ENCODE peak calls at places on chromosomes 2 and 18, in five cellular contexts. One of them, this sample, is unnamed. For H3K4me1, the result is how much of the 10 kb centered on the place peaks cover.

GRCh38 chr2:66443977-66444855 is 9.3 kb downstream of the MEIS1 start:
- DNase-seq in A549: no peak
- DNase-seq in HepG2: no peak
- DNase-seq in sigmoid colon: peak
- DNase-seq in stomach: no peak
- DNase-seq in this sample: no peak

GRCh38 chr2:233130481-233130970 is 70.4 kb downstream of the INPP5D start:
- DNase-seq in HepG2: no peak
- DNase-seq in A549: no peak
- DNase-seq in sigmoid colon: no peak
- DNase-seq in stomach: no peak
- DNase-seq in this sample: no peak

GRCh38 chr2:140734992-140735391 is 1395.8 kb downstream of the LRP1B start:
- DNase-seq in HepG2: no peak
- DNase-seq in stomach: no peak
- DNase-seq in sigmoid colon: no peak
- DNase-seq in A549: no peak
- DNase-seq in this sample: no peak

GRCh38 chr2:16625201-16625729 is 40.4 kb downstream of the CYRIA start:
- DNase-seq in sigmoid colon: no peak
- DNase-seq in A549: no peak
- DNase-seq in stomach: no peak
- DNase-seq in HepG2: no peak
- DNase-seq in this sample: peak

GRCh38 chr18:9993846-9994660 is 80.2 kb downstream of the VAPA start:
- DNase-seq in stomach: no peak
- DNase-seq in HepG2: no peak
- DNase-seq in sigmoid colon: no peak
- DNase-seq in A549: no peak
- DNase-seq in this sample: no peak

GRCh38 chr2:52396836-52397235 is 1364.9 kb upstream of the NRXN1 start:
- DNase-seq in sigmoid colon: no peak
- DNase-seq in HepG2: no peak
- DNase-seq in stomach: no peak
- DNase-seq in A549: no peak
- DNase-seq in this sample: no peak

GRCh38 chr18:79204889-79205807 is 136.0 kb downstream of the ATP9B start:
- DNase-seq in stomach: no peak
- DNase-seq in sigmoid colon: no peak
- DNase-seq in HepG2: no peak
- DNase-seq in A549: no peak
- DNase-seq in this sample: no peak

GRCh38 chr2:235527806-235528480 is 34.1 kb downstream of the AGAP1 start:
- DNase-seq in sigmoid colon: no peak
- DNase-seq in HepG2: no peak
- DNase-seq in stomach: no peak
- DNase-seq in A549: no peak
- DNase-seq in this sample: no peak

GRCh38 chr2:126971481-126972271 is 73.0 kb downstream of the TEX51 start:
- DNase-seq in HepG2: peak
- DNase-seq in stomach: peak
- DNase-seq in A549: peak
- DNase-seq in sigmoid colon: peak
- DNase-seq in this sample: peak

DNA sequence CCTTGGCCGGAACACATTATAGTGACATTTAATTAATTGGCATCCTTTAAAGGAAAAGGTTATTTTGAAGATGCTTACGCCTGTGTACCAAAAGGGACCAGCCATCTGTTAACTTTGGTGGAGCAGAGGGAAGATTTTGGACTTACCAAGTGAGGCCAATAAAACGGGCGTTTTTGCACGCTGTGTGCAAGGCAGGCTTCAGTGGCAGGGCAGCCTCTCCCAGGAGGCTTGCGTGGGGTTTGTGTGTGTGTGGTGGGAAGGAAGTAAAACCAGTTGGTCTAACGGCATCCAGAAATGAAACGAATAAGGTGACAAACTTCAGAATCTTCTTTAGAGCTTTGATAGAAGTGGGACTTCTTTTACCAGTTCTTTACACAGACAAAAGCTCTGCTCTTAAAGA is 191.7 kb downstream of the PRKCE start:
- DNase-seq in HepG2: no peak
- DNase-seq in stomach: no peak
- DNase-seq in A549: no peak
- DNase-seq in sigmoid colon: no peak
- DNase-seq in this sample: no peak
- TF ChIP-seq EP300 in HepG2: no peak
- TF ChIP-seq EP300 in stomach: no peak
- TF ChIP-seq EP300 in A549: no peak
- TF ChIP-seq EP300 in sigmoid colon: no peak
- TF ChIP-seq EP300 in this sample: no peak

GRCh38 chr2:70141754-70142589 is 48.8 kb downstream of the C2orf42 start:
- DNase-seq in sigmoid colon: no peak
- DNase-seq in HepG2: peak
- DNase-seq in A549: peak
- DNase-seq in stomach: peak
- DNase-seq in this sample: no peak

GRCh38 chr2:70144443-70145167 is 46.2 kb downstream of the C2orf42 start:
- DNase-seq in HepG2: no peak
- DNase-seq in sigmoid colon: no peak
- DNase-seq in A549: no peak
- DNase-seq in stomach: no peak
- DNase-seq in this sample: no peak

GRCh38 chr2:70143314-70144150 is 47.3 kb downstream of the C2orf42 start:
- DNase-seq in sigmoid colon: peak
- DNase-seq in stomach: peak
- DNase-seq in HepG2: peak
- DNase-seq in A549: peak
- DNase-seq in this sample: peak

GRCh38 chr2:70142590-70143313 is 48.1 kb downstream of the C2orf42 start:
- DNase-seq in HepG2: peak
- DNase-seq in sigmoid colon: peak
- DNase-seq in A549: peak
- DNase-seq in stomach: peak
- DNase-seq in this sample: peak

DNA sequence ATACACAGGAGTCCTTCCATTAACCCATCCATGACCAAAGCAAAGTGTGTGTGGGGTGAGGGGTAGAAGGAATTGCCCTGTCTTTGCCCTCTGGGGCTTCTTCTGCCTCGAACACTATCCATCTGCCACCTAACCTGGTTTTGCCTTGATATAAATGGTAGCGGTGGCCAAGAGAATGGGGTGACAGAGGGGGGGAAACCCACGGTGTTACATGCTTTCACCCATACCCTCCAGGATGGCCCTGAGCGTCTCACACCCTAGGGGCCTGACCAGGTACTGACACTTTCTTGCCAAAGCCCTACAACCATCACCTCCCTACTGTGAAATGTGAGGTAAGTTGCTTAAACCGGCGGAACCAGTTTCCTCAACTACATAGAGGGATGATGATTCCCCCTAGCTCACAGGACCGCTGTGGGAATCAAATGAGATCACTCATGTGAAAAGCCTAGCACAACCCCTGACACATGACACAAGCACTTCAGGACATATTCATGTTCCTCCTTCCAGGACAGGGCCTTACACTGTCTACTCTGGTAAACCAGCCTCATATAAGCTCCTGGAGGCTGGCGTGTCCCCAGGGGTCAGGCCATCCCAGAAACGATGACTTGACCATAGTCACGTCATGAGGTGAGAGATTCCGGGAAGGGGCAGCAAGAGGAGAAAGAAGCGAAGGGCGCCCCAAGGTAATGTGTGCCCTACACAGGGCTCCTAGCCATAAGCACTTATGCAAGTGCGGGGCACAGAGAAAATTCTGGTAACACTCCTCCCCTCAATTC is 49.7 kb downstream of the C2orf42 start:
- DNase-seq in HepG2: peak
- DNase-seq in A549: peak
- DNase-seq in sigmoid colon: peak
- DNase-seq in stomach: peak
- DNase-seq in this sample: peak
- TF ChIP-seq POLR2A in HepG2: no peak
- TF ChIP-seq POLR2A in A549: no peak
- TF ChIP-seq POLR2A in sigmoid colon: peak
- TF ChIP-seq POLR2A in stomach: no peak
- TF ChIP-seq POLR2A in this sample: peak

GRCh38 chr18:8614875-8615274 is 5.6 kb downstream of the RAB12 start:
- DNase-seq in A549: no peak
- DNase-seq in HepG2: no peak
- DNase-seq in stomach: no peak
- DNase-seq in sigmoid colon: no peak
- DNase-seq in this sample: no peak

GRCh38 chr18:8617907-8618306 is 8.7 kb downstream of the RAB12 start:
- DNase-seq in sigmoid colon: no peak
- DNase-seq in stomach: no peak
- DNase-seq in HepG2: no peak
- DNase-seq in A549: no peak
- DNase-seq in this sample: no peak

GRCh38 chr18:8611916-8612576 is 2.8 kb downstream of the RAB12 start:
- DNase-seq in stomach: no peak
- DNase-seq in sigmoid colon: no peak
- DNase-seq in A549: no peak
- DNase-seq in HepG2: no peak
- DNase-seq in this sample: no peak

GRCh38 chr18:8616026-8616401 is 6.8 kb downstream of the RAB12 start:
- DNase-seq in sigmoid colon: no peak
- DNase-seq in A549: no peak
- DNase-seq in HepG2: peak
- DNase-seq in stomach: no peak
- DNase-seq in this sample: no peak

DNA sequence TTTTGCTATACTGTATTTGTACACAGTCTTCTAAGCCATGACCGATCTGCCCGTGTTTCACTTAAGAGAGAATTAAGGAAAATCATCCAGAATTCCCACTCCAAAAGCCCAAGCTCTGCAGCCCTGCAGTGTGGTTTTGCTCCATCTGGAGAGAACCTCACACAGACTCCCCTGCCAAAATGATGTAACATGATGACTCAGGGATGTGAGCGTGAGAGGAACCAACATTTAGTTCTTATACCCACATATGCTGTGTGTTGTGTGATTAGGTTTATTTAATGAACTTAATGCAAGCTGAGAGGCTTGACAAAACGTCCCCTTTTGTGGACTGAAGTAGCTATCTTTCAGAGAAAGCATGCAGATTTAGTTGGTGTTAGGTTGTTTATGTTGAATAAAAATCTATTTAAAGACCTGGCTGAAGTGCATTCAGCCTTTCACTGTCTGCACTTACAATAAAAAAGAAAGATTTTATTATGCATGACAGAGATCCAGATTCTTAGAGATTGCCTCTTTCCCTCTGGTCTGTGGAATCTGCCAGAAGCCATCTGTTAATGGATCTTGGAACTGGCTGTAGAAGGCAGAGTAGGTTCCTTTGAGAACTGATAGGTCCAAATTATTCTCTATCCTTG is 6.3 kb downstream of the RAB12 start:
- DNase-seq in A549: peak
- DNase-seq in stomach: no peak
- DNase-seq in sigmoid colon: peak
- DNase-seq in HepG2: peak
- DNase-seq in this sample: peak
- H3K4me1 ChIP-seq in A549: under half
- H3K4me1 ChIP-seq in stomach: under half
- H3K4me1 ChIP-seq in sigmoid colon: half or more
- H3K4me1 ChIP-seq in HepG2: half or more
- H3K4me1 ChIP-seq in this sample: under half

GRCh38 chr2:230925879-230926765 is 1.1 kb upstream of the GPR55 start:
- DNase-seq in stomach: peak
- DNase-seq in A549: peak
- DNase-seq in sigmoid colon: peak
- DNase-seq in HepG2: no peak
- DNase-seq in this sample: peak
- TF ChIP-seq EP300 in stomach: no peak
- TF ChIP-seq EP300 in A549: no peak
- TF ChIP-seq EP300 in sigmoid colon: no peak
- TF ChIP-seq EP300 in HepG2: no peak
- TF ChIP-seq EP300 in this sample: no peak

DNA sequence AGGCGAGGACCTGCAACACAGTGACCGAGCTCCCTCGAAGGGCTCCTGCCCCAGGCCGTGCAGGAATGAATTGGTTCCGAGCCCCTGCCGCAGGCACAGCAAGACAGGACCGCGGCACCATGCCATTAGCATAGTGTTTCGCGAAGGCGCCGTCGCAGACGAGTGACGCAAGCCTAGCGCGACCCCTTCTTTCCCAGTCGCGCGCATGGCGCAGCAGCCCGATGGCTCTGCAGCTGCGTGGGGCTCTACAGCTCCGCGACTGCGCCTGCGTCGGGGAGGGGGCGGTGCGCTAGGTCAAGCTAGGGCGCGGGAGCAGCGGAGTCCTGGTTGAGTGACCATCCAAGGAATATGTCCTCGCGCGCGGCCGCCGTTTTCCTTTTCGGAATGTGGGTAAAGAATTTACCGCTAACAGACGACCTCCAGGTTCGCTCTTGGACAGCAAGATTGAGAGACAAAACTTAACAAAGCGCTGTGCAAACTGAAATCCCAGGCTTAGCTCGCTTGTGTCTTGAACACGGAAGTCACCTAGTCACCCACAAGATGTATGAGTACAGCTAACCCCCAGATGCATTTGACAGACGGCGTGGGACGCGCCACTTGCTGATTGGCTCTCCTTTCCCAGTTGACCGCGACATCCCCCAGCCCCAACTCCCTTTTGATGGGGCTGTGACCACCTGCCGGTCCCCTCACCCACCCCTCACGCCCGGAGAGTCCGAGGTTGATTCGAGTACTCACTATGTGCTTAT is at the start of gene TRMT61B:
- DNase-seq in sigmoid colon: peak
- DNase-seq in stomach: peak
- DNase-seq in HepG2: peak
- DNase-seq in A549: peak
- DNase-seq in this sample: peak
- TF ChIP-seq POLR2A in sigmoid colon: peak
- TF ChIP-seq POLR2A in stomach: no peak
- TF ChIP-seq POLR2A in HepG2: peak
- TF ChIP-seq POLR2A in A549: peak
- TF ChIP-seq POLR2A in this sample: peak

DNA sequence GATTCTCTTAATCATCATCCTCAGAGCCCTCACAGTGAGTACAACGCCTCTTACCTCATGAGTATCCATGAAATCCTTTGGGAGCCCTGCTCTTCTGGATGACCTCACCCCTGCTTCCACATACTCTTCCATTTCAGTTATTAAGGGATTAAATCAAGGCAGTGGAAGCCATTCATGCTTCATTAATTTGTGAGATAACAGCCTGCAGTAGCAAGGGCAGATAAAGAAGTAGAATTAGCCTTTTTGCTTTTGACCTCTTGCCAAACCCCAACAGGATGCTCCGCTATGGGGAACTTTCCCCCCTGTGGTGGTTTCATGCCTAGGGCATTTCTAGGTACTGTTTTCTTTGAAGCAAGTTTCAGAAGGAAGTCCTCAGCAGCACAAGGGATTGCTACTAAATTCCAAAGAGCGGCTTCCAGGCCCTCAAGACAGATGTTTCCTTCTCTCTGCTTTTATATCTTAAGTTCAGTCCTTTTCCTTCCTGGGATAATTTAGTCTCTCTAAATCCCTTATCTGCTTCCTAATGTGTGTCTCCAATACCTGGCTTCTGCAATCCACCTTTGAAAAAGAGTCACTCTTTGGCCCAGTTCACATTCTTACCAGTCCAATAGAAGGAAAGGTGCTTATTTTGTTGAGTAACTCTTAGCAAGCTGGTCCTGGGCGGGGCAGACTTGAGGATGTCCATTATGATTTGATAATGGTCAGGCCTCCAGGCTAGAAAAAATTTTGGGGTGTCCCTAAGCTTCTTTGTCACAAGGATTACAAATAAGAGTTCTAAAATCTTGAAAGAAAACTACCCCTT is 76.9 kb downstream of the MYO1B start:
- DNase-seq in A549: no peak
- DNase-seq in stomach: no peak
- DNase-seq in sigmoid colon: no peak
- DNase-seq in HepG2: no peak
- DNase-seq in this sample: no peak
- H3K4me1 ChIP-seq in A549: half or more
- H3K4me1 ChIP-seq in stomach: under half
- H3K4me1 ChIP-seq in sigmoid colon: under half
- H3K4me1 ChIP-seq in HepG2: under half
- H3K4me1 ChIP-seq in this sample: under half